ENCODE peak calls at places on chromosome 15, in seven cellular contexts. Q is foreskin fibroblast; E is cardiac fibroblast; I is A673; K is heart left ventricle; N is Jurkat, Clone E6-1; D is coronary artery. S is an unnamed sample.

GRCh38 chr15:92051726-92052125 is 198.2 kb downstream of the SLCO3A1 start:
- DNase-seq in Q (no peak), E (no peak), I (no peak), K (no peak), N (no peak), D (no peak), S (no peak)

GRCh38 chr15:65512807-65513416 is 4.6 kb downstream of the DPP8 start:
- DNase-seq in Q (peak; percentile 5), E (peak; percentile 94), I (peak; percentile 22), K (no peak), N (no peak), D (no peak), S (no peak)

GRCh38 chr15:50358805-50359204 is 3.8 kb upstream of the GABPB1 start:
- DNase-seq in Q (peak; percentile 68), E (peak; percentile 44), I (peak; percentile 66), K (no peak), N (peak; percentile 50), D (no peak), S (no peak)

GRCh38 chr15:31442203-31443090 is 115.8 kb downstream of the KLF13 start:
- DNase-seq in Q (peak; percentile 90), E (peak; percentile 83), I (peak; percentile 38), K (no peak), N (no peak), D (no peak), S (no peak)

GRCh38 chr15:91948001-91948608 is 94.6 kb downstream of the SLCO3A1 start:
- DNase-seq in Q (no peak), E (peak; percentile 55), I (no peak), K (no peak), N (no peak), D (no peak), S (no peak)

GRCh38 chr15:23629234-23629805 is 18.3 kb downstream of the MAGEL2 start:
- DNase-seq in Q (no peak), E (no peak), I (peak; percentile 2), K (no peak), N (peak; percentile 23), D (no peak), S (no peak)

GRCh38 chr15:59751552-59752413 is 62.7 kb upstream of the BNIP2 start:
- DNase-seq in Q (no peak), E (peak; percentile 3), I (peak; percentile 23), K (no peak), N (peak; percentile 90), D (no peak), S (no peak)

GRCh38 chr15:68821898-68822380 is 1.2 kb upstream of the ANP32A start:
- DNase-seq in Q (peak; percentile 44), E (no peak), I (no peak), K (no peak), N (no peak), D (no peak), S (no peak)

DNA sequence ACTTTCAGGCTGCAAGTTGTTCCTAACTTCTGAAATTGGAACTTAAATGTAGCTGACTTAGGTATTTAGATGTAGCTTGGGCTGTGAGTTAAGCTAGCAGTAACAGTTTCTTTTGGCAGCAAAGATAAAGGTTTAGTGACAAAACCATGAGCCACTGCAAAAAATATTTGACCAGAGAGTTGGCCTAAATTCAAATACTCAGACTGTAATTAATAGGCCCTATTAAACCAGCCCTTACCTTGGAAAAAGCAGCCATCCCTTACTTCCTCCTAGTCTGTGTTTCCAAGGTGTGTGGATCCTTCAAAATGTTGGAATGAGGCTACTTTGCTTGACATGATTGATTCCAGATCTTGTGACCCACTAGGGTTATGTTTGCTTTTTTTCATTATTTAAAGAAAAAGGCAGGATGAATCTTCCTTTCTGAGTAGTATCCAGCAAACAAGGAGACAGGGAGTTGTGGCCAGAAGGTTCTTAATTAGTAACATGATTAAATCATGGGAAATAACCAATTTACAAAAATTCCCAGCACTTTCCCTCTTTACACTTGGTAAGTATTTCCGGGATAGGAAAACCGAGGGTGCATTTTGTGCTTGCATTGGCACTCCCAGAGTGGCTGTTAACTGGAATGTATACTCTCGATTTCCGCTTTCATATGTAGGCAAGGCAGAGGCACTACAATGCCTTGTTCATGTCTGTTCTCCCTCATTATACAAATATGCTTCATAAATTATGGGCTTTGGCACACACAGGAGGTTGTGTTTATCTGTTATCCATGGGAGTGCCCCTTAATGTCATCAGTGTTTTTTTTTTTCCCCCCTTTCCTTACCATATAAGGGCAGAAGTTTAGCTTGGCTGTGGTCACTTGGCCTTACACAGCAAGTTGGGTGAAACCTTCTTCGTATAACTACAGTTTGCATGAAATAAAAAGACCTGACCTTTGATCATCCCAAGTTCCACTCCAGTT is 8.5 kb downstream of the TPM1 start:
- DNase-seq in Q (peak; percentile 47), E (peak; percentile 78), I (peak; percentile 35), K (no peak), N (no peak), D (no peak), S (no peak)
- H3K4me3 ChIP-seq in Q (no peak overlapping the region), E (no peak overlapping the region), I (no peak overlapping the region), K (no peak overlapping the region), N (no peak overlapping the region), D (peak overlapping the region; percentile 94), S (peak overlapping the region; percentile 27)

GRCh38 chr15:100903191-100903590 is 16.0 kb upstream of the LRRK1 start:
- DNase-seq in Q (peak; percentile 19), E (peak; percentile 30), I (no peak), K (no peak), N (no peak), D (peak; percentile 14), S (no peak)

GRCh38 chr15:100900895-100901169 is 18.3 kb upstream of the LRRK1 start:
- DNase-seq in Q (no peak), E (no peak), I (no peak), K (no peak), N (no peak), D (no peak), S (no peak)

GRCh38 chr15:100901296-100901695 is 17.9 kb upstream of the LRRK1 start:
- DNase-seq in Q (no peak), E (no peak), I (no peak), K (no peak), N (no peak), D (peak; percentile 64), S (no peak)

GRCh38 chr15:100901702-100902435 is 17.3 kb upstream of the LRRK1 start:
- DNase-seq in Q (peak; percentile 13), E (peak; percentile 40), I (no peak), K (no peak), N (no peak), D (peak; percentile 70), S (no peak)

DNA sequence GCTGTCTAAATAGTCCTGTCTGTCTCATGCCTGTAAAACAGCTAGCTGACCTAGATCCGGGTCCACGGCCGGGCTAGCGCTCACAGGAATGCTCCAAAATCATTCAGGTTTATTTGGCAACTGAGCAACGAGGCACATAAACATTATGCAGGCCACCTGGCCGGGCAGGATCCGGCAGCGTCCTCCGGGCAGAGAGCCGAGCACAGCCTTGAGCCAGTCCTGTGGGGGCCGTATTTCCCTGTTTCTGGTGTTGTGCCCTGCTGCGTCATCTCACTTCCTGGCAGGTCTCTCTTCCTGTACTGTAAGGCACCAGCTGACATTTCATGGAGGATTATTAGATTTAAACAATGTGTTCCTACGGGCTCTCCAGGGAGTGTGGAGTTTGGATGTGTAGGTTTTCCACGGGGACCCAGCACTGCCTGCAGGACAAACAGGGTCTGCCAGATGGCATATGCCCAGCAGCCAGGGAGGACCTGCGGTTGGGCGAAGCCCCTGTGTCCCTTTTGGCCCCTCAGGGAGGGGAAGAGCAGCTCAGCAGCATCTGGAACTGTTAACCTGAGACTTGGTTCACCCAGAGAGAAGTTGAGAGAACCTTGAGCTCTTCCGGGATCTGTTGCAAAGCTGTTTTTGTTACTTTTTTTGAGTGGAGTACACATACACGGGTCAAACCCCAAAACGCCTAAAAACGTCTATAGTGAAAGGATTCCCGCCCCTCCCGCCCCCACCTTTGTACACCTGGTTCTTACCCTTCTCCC is 16.5 kb upstream of the LRRK1 start:
- DNase-seq in Q (peak; percentile 89), E (peak; percentile 96), I (peak; percentile 78), K (peak; percentile 83), N (no peak), D (peak; percentile 76), S (no peak)
- H3K4me3 ChIP-seq in Q (peak overlapping the region; percentile 14), E (peak overlapping the region; percentile 8), I (no peak overlapping the region), K (no peak overlapping the region), N (no peak overlapping the region), D (peak overlapping the region; percentile 64), S (peak overlapping the region; percentile 19)

GRCh38 chr15:37015476-37015875 is 84.9 kb downstream of the MEIS2 start:
- DNase-seq in Q (peak; percentile 22), E (no peak), I (peak; percentile 14), K (no peak), N (no peak), D (no peak), S (no peak)

GRCh38 chr15:37014566-37014965 is 85.8 kb downstream of the MEIS2 start:
- DNase-seq in Q (no peak), E (no peak), I (no peak), K (no peak), N (no peak), D (no peak), S (no peak)

GRCh38 chr15:37015025-37015424 is 85.3 kb downstream of the MEIS2 start:
- DNase-seq in Q (peak; percentile 75), E (peak; percentile 75), I (peak; percentile 48), K (no peak), N (no peak), D (no peak), S (no peak)

GRCh38 chr15:37016287-37016686 is 84.1 kb downstream of the MEIS2 start:
- DNase-seq in Q (peak; percentile 85), E (peak; percentile 86), I (no peak), K (no peak), N (no peak), D (no peak), S (no peak)

DNA sequence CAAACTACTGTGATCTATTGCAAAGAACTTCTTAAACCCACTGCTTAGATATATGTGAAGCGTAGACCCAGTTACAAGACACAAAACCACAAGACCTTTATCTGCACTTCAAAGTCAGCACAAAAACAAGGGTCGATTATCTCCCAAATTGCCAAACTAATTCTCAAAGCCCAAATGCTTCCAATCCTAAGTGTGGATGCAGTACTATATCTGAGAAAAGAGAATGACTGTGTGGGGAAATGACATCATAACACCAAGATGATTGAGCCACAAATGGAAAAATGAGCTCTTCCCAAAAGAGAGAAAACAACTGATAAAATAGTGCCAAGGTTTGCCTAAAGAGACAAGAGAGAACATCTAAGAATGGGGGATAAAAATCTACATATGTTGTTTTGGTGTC is 86.2 kb downstream of the MEIS2 start:
- DNase-seq in Q (no peak), E (peak; percentile 70), I (no peak), K (no peak), N (no peak), D (no peak), S (no peak)
- H3K4me3 ChIP-seq in Q (no peak overlapping the region), E (no peak overlapping the region), I (no peak overlapping the region), K (no peak overlapping the region), N (no peak overlapping the region), D (no peak overlapping the region), S (no peak overlapping the region)

GRCh38 chr15:56467626-56468025 is 2.7 kb upstream of the MNS1 start:
- DNase-seq in Q (no peak), E (no peak), I (no peak), K (no peak), N (no peak), D (no peak), S (no peak)

GRCh38 chr15:56469484-56469883 is 4.5 kb upstream of the MNS1 start:
- DNase-seq in Q (no peak), E (no peak), I (no peak), K (no peak), N (no peak), D (no peak), S (no peak)

GRCh38 chr15:56464893-56465520 is at the start of gene MNS1:
- DNase-seq in Q (peak; percentile 97), E (peak; percentile 96), I (peak; percentile 98), K (peak; percentile 88), N (peak; percentile 90), D (peak; percentile 89), S (peak; percentile 92)

GRCh38 chr15:56471440-56472069 is 6.6 kb upstream of the MNS1 start:
- DNase-seq in Q (no peak), E (no peak), I (no peak), K (no peak), N (no peak), D (no peak), S (no peak)

DNA sequence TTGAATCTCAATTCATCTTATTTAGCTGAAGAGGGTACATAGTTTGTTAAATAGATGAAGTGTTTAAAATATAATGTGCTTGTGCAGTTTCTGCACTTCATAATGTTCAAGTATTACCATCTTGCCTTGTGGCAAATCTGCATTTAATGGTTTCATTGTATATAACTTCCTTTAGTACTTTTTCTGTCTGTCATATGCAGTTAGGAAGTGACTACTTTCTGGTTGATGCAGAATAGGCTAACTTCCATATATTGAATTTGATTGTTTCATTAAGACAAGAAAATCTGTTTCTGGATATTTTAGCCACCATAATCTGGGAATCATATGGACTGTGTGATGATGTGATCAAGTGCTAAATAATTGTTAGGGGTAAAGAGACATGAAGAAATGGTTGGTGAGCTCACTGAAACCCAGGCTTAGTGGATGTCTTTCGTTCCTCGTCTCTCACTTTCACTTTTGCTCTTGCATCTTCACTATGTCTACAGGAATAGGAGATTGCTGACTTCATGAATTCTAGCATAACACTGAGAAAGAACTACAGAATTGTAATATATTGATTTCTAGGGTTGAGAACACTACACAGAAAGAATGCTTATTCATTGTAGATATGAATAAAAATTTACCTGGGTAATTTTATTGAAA is 3.5 kb upstream of the MNS1 start:
- DNase-seq in Q (peak; percentile 38), E (no peak), I (peak; percentile 35), K (no peak), N (peak; percentile 65), D (no peak), S (no peak)
- H3K4me3 ChIP-seq in Q (peak overlapping the region; percentile 48), E (no peak overlapping the region), I (peak overlapping the region; percentile 27), K (no peak overlapping the region), N (peak overlapping the region; percentile 42), D (peak overlapping the region; percentile 60), S (no peak overlapping the region)

S was measured in vagina.